ENCODE peak calls at places on chromosomes 5 and 9, in nine cellular contexts. R is iPS DF 19.7, M is AG08396, D is GDM1, H is hypothalamus, X is tibial artery, F is EH, L is endothelial cell of umbilical vein, Z is hippocampal formation. V is an unnamed sample.
A peak's percentile ranks its signal among the peaks of the same experiment; 100 is the strongest.

GRCh38 chr9:95084254-95084934 is 233.1 kb downstream of the FANCC start:
- DNase-seq in R (no peak), X (no peak), D (no peak), L (no peak), M (no peak), F (peak; percentile 42), Z (no peak), H (peak; percentile 35), V (no peak)

GRCh38 chr9:33272061-33272460 is 7.2 kb downstream of the CHMP5 start:
- DNase-seq in Z (no peak), X (no peak), L (no peak), D (no peak), H (no peak), F (peak; percentile 59), M (no peak), R (no peak), V (no peak)

GRCh38 chr5:129506092-129506491 is 46.0 kb downstream of the ADAMTS19 start:
- DNase-seq in L (no peak), H (no peak), Z (no peak), M (no peak), F (peak; percentile 10), D (no peak), R (no peak), X (no peak), V (no peak)

GRCh38 chr5:106171132-106171531 is 1499.6 kb downstream of the EFNA5 start:
- DNase-seq in R (no peak), D (no peak), X (no peak), Z (no peak), F (no peak), L (peak; percentile 94), M (no peak), H (no peak), V (no peak)

GRCh38 chr5:72814104-72814503 is 2.4 kb upstream of the TNPO1 start:
- DNase-seq in F (no peak), Z (no peak), D (no peak), R (no peak), H (no peak), L (no peak), M (no peak), X (no peak), V (no peak)

GRCh38 chr9:135879619-135880018 is 27.7 kb downstream of the CAMSAP1 start:
- DNase-seq in X (no peak), F (no peak), H (no peak), D (no peak), R (no peak), L (no peak), Z (no peak), M (no peak), V (no peak)

GRCh38 chr5:51997908-51998307 is 614.7 kb downstream of the ISL1 start:
- DNase-seq in D (no peak), F (no peak), X (no peak), M (no peak), R (no peak), H (no peak), L (no peak), Z (no peak), V (no peak)

GRCh38 chr9:69276775-69277174 is 48.2 kb upstream of the ENTREP1 start:
- DNase-seq in H (no peak), X (peak; percentile 40), Z (no peak), M (no peak), F (no peak), R (no peak), L (no peak), D (no peak), V (no peak)

GRCh38 chr5:80668016-80668969 is 13.5 kb upstream of the DHFR start:
- DNase-seq in L (no peak), Z (no peak), M (no peak), X (no peak), R (no peak), H (no peak), D (no peak), F (no peak), V (no peak)

GRCh38 chr5:161432798-161433197 is 113.7 kb downstream of the GABRB2 start:
- DNase-seq in X (no peak), Z (no peak), M (no peak), F (no peak), D (no peak), R (no peak), H (no peak), L (no peak), V (no peak)

GRCh38 chr9:83628540-83628939 is 5.6 kb downstream of the IDNK start:
- DNase-seq in L (no peak), F (no peak), H (no peak), R (no peak), D (no peak), Z (no peak), X (no peak), M (no peak), V (no peak)

GRCh38 chr9:125749287-125749935 is 2.2 kb downstream of the PBX3 start:
- DNase-seq in X (no peak), F (no peak), H (no peak), M (no peak), R (no peak), L (peak; percentile 20), D (no peak), Z (no peak), V (no peak)

GRCh38 chr5:35853652-35854051 is 3.0 kb upstream of the IL7R start:
- DNase-seq in D (no peak), F (no peak), Z (no peak), R (no peak), M (no peak), X (no peak), L (no peak), H (no peak), V (no peak)

GRCh38 chr9:130265431-130266235 is at the start of gene HMCN2:
- DNase-seq in Z (no peak), X (peak; percentile 24), R (no peak), F (no peak), H (no peak), M (no peak), L (no peak), D (no peak), V (peak; percentile 76)